ENCODE peak calls at places on chromosomes 5 and 9, in nine cellular contexts. D is DND-41, B is NT2/D1, T is fibroblast of lung, Z is mesenchymal stem cell, L is adipocyte, I is K562, M is GM23248, U is astrocyte. V is an unnamed sample.

GRCh38 chr9:136140966-136141365 is 22.3 kb upstream of the TMEM250 start:
- DNase-seq in M (no peak), D (no peak), L (no peak), T (peak), U (no peak), I (no peak), B (no peak), Z (no peak), V (no peak)

GRCh38 chr9:136840140-136840876 is 2.0 kb upstream of the AJM1 start:
- DNase-seq in T (no peak), U (no peak), L (no peak), I (peak), M (no peak), B (no peak), Z (no peak), D (no peak), V (peak)

GRCh38 chr9:33167084-33167948 is at the start of gene B4GALT1:
- DNase-seq in D (peak), Z (peak), I (peak), M (peak), U (peak), B (peak), T (peak), L (peak), V (peak)

GRCh38 chr5:82312373-82312856 is 34.3 kb upstream of the RPS23 start:
- DNase-seq in M (peak), B (peak), D (peak), L (peak), T (peak), Z (peak), I (peak), U (peak), V (peak)

GRCh38 chr5:58314356-58315045 is 145.4 kb downstream of the PLK2 start:
- DNase-seq in M (no peak), I (no peak), B (no peak), T (no peak), L (no peak), Z (peak), U (peak), D (no peak), V (no peak)

GRCh38 chr9:72680593-72681317 is 159.3 kb downstream of the TMC1 start:
- DNase-seq in U (no peak), L (peak), Z (no peak), B (peak), T (no peak), D (no peak), I (no peak), M (no peak), V (peak)

GRCh38 chr9:72485821-72486605 is 35.4 kb upstream of the TMC1 start:
- DNase-seq in D (no peak), I (no peak), Z (peak), B (no peak), L (peak), T (peak), U (peak), M (peak), V (no peak)

GRCh38 chr5:107919969-107920368 is 249.2 kb upstream of the EFNA5 start:
- DNase-seq in M (no peak), Z (no peak), U (no peak), L (no peak), I (no peak), B (no peak), T (no peak), D (no peak), V (no peak)

GRCh38 chr5:125237026-125237425 is 490.6 kb upstream of the ZNF608 start:
- DNase-seq in B (peak), T (no peak), I (no peak), M (no peak), U (no peak), Z (no peak), D (no peak), L (no peak), V (no peak)

GRCh38 chr5:111364992-111365391 is 140.8 kb downstream of the CAMK4 start:
- DNase-seq in D (no peak), T (peak), Z (peak), L (peak), I (no peak), B (no peak), U (no peak), M (peak), V (no peak)

GRCh38 chr9:97705354-97705950 is 8.3 kb upstream of the XPA start:
- DNase-seq in Z (no peak), M (no peak), U (peak), T (peak), I (no peak), L (no peak), D (no peak), B (no peak), V (no peak)

GRCh38 chr9:21104787-21105186 is 27.0 kb upstream of the IFNB1 start:
- DNase-seq in T (no peak), B (no peak), I (no peak), M (no peak), Z (no peak), D (no peak), U (no peak), L (no peak), V (no peak)

GRCh38 chr9:93207326-93207814 is 23.4 kb downstream of the WNK2 start:
- DNase-seq in B (no peak), T (peak), L (peak), M (peak), I (no peak), D (no peak), Z (no peak), U (peak), V (no peak)

GRCh38 chr5:6602441-6602840 is 30.4 kb downstream of the NSUN2 start:
- DNase-seq in Z (no peak), M (no peak), T (no peak), U (no peak), L (no peak), B (no peak), D (no peak), I (no peak), V (no peak)

GRCh38 chr9:127567898-127568617 is 44.0 kb upstream of the STXBP1 start:
- DNase-seq in U (no peak), I (peak), Z (no peak), L (peak), M (peak), D (no peak), T (no peak), B (no peak), V (peak)
- H3K9ac ChIP-seq in U (peak), I (peak), Z (peak), L (peak), M (peak), D (no peak), T (peak), B (peak), V (peak)

DNA sequence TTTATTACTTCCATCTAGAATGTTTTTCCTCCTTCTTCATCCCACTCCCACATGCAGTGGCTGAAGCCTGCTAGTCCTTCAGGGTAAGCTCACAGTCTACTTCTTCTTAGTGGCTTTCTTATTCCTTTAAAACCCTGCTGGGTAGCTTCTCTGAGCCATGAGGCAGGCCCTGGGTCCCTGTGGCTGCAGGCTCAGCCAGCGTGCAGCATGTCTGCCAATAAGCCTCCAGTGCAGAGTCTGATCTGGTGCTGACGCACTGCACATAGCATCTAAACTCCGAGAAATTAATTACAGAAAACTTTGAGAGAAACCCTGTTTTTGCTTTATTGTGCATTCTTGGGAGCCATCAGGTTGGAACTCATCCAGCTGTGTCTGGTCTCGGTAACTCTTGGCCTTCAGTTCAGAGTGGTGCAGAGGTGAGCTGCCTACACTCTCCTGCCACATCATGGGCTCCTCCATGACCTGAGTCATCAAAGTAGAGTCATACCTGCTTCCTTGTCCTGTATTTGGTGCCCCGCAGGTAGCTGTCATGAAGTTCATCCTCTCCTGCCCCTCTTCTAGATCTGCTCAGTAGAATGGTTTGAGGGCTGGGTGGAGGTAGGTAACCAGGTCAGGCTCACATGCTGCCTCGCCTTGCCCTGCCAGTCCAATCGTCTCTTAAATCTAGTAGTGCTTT is 339.4 kb downstream of the KDM4C start:
- DNase-seq in M (peak), L (no peak), I (no peak), D (no peak), Z (no peak), B (no peak), T (no peak), U (no peak), V (no peak)
- H3K9ac ChIP-seq in M (no peak), L (no peak), I (no peak), D (no peak), Z (peak), B (no peak), T (no peak), U (no peak), V (no peak)

GRCh38 chr5:180069589-180070247 is 1.8 kb downstream of the RNF130 start:
- DNase-seq in T (peak), Z (peak), U (peak), D (no peak), I (no peak), M (no peak), L (peak), B (no peak), V (no peak)

GRCh38 chr5:180071418-180072255 is at the start of gene RNF130:
- DNase-seq in B (peak), L (peak), I (peak), M (peak), D (peak), U (peak), Z (peak), T (peak), V (peak)

GRCh38 chr5:180067986-180068385 is 3.6 kb downstream of the RNF130 start:
- DNase-seq in B (no peak), T (no peak), D (no peak), L (no peak), U (no peak), I (no peak), M (no peak), Z (no peak), V (no peak)

GRCh38 chr5:180070726-180071417 is 687 bp downstream of the RNF130 start:
- DNase-seq in L (peak), Z (peak), D (no peak), U (peak), T (peak), M (peak), B (no peak), I (peak), V (no peak)

GRCh38 chr5:180068519-180069090 is 3.0 kb downstream of the RNF130 start:
- DNase-seq in M (no peak), I (no peak), T (no peak), L (no peak), U (no peak), Z (no peak), B (no peak), D (no peak), V (no peak)
- H3K9ac ChIP-seq in M (no peak), I (no peak), T (no peak), L (no peak), U (peak), Z (no peak), B (no peak), D (no peak), V (no peak)

DNA sequence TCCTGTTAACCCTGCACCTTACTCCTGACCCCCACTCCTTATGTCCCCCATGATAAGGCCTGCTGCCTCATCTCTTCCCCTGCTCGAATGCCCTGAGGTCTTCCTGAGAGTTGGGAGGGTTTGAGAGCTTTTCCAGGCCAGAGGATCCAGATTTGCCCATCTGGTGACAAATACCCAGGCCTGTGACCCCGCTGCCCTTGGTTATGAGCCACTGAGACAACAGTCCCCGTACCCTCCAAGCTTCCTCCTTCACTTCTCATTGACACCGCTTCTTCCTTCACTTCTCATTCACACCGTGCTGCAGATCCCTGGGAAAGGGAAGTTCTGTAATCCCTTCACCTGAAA is 591 bp downstream of the GM2A start:
- DNase-seq in Z (no peak), B (no peak), M (no peak), I (no peak), U (no peak), T (no peak), L (peak), D (no peak), V (no peak)
- H3K9ac ChIP-seq in Z (peak), B (peak), M (peak), I (peak), U (peak), T (peak), L (peak), D (peak), V (peak)

GRCh38 chr9:34628656-34629491 is at the start of gene ARID3C:
- DNase-seq in I (peak), U (no peak), M (peak), B (no peak), T (no peak), L (peak), D (no peak), Z (no peak), V (peak)
- H3K9ac ChIP-seq in I (peak), U (no peak), M (no peak), B (peak), T (no peak), L (no peak), D (no peak), Z (peak), V (no peak)

GRCh38 chr5:176396330-176396729 is 7.8 kb downstream of the HIGD2A start:
- DNase-seq in L (no peak), Z (peak), B (no peak), I (peak), D (no peak), T (peak), U (no peak), M (no peak), V (no peak)
- H3K9ac ChIP-seq in L (no peak), Z (peak), B (no peak), I (peak), D (no peak), T (no peak), U (no peak), M (no peak), V (no peak)

GRCh38 chr9:87602933-87603643 is 105.4 kb downstream of the DAPK1 start:
- DNase-seq in D (no peak), I (no peak), M (no peak), T (no peak), Z (no peak), U (no peak), L (no peak), B (no peak), V (no peak)
- H3K9ac ChIP-seq in D (no peak), I (no peak), M (no peak), T (no peak), Z (no peak), U (no peak), L (no peak), B (no peak), V (no peak)

GRCh38 chr5:126508962-126509279 is 85.7 kb downstream of the GRAMD2B start:
- DNase-seq in T (peak), U (no peak), D (peak), L (peak), I (no peak), Z (peak), B (no peak), M (peak), V (no peak)

GRCh38 chr5:126511961-126512360 is 83.1 kb downstream of the ALDH7A1 start:
- DNase-seq in I (no peak), L (no peak), D (no peak), M (no peak), B (no peak), T (no peak), U (no peak), Z (no peak), V (no peak)

GRCh38 chr5:126508251-126508961 is 85.2 kb downstream of the GRAMD2B start:
- DNase-seq in T (no peak), D (no peak), M (no peak), Z (peak), L (no peak), I (no peak), U (no peak), B (no peak), V (no peak)

GRCh38 chr5:126512451-126512850 is 82.6 kb downstream of the ALDH7A1 start:
- DNase-seq in B (no peak), Z (no peak), U (no peak), L (no peak), T (no peak), M (no peak), D (no peak), I (no peak), V (no peak)

GRCh38 chr5:126509339-126509738 is 85.7 kb downstream of the ALDH7A1 start:
- DNase-seq in B (no peak), D (no peak), L (no peak), I (no peak), U (no peak), Z (peak), T (no peak), M (no peak), V (no peak)
- H3K9ac ChIP-seq in B (no peak), D (no peak), L (no peak), I (no peak), U (no peak), Z (no peak), T (no peak), M (no peak), V (no peak)

V was measured in H9.